ENCODE peak calls at places on chromosomes 4 and X, in seven cellular contexts. S, R, H, C, I, Q and Y are unnamed samples.

GRCh38 chr4:101527186-101527585 is 179.9 kb upstream of the PPP3CA start:
- DNase-seq in S (no peak), R (no peak), H (no peak), C (no peak), I (no peak), Q (peak; percentile 52), Y (peak; percentile 89)

GRCh38 chr4:145954924-145955339 is 16.3 kb upstream of the ZNF827 start:
- DNase-seq in S (no peak), R (no peak), H (no peak), C (peak; percentile 99), I (no peak), Q (no peak), Y (no peak)

GRCh38 chr4:153785830-153786721 is 2.8 kb downstream of the SFRP2 start:
- DNase-seq in S (peak; percentile 70), R (no peak), H (no peak), C (peak; percentile 53), I (no peak), Q (no peak), Y (no peak)

GRCh38 chr4:4672397-4672796 is 130.5 kb upstream of the STX18 start:
- DNase-seq in S (no peak), R (no peak), H (no peak), C (no peak), I (no peak), Q (no peak), Y (no peak)

GRCh38 chr4:77418333-77418732 is 187.3 kb upstream of the CXCL13 start:
- DNase-seq in S (no peak), R (no peak), H (no peak), C (peak; percentile 41), I (no peak), Q (no peak), Y (peak; percentile 24)

GRCh38 chrX:10199212-10199611 is 42.4 kb downstream of the CLCN4 start:
- DNase-seq in S (no peak), R (no peak), H (no peak), C (no peak), I (peak; percentile 39), Q (peak; percentile 21), Y (peak; percentile 2)

GRCh38 chr4:78688385-78688784 is 87.8 kb upstream of the BMP2K start:
- DNase-seq in S (no peak), R (no peak), H (no peak), C (peak; percentile 13), I (no peak), Q (no peak), Y (no peak)

GRCh38 chrX:22950278-22951266 is 49.2 kb upstream of the DDX53 start:
- DNase-seq in S (no peak), R (peak; percentile 34), H (no peak), C (peak; percentile 88), I (no peak), Q (no peak), Y (no peak)

GRCh38 chr4:78566834-78567501 is 15.4 kb downstream of the ANXA3 start:
- DNase-seq in S (no peak), R (no peak), H (no peak), C (peak; percentile 22), I (no peak), Q (no peak), Y (no peak)

GRCh38 chr4:40992472-40993298 is 221.7 kb downstream of the APBB2 start:
- DNase-seq in S (no peak), R (no peak), H (no peak), C (peak; percentile 38), I (no peak), Q (peak; percentile 36), Y (peak; percentile 22)

GRCh38 chr4:123398803-123399637 is 2.4 kb downstream of the SPRY1 start:
- DNase-seq in S (peak; percentile 79), R (no peak), H (peak; percentile 63), C (peak; percentile 57), I (peak; percentile 51), Q (peak; percentile 53), Y (peak; percentile 89)

GRCh38 chrX:103249805-103250204 is 5.2 kb downstream of the TCEAL8 start:
- DNase-seq in S (no peak), R (no peak), H (no peak), C (no peak), I (no peak), Q (no peak), Y (no peak)

GRCh38 chrX:20571611-20572010 is 304.9 kb upstream of the RPS6KA3 start:
- DNase-seq in S (peak; percentile 13), R (no peak), H (no peak), C (peak; percentile 37), I (no peak), Q (no peak), Y (no peak)

GRCh38 chr4:142817442-142817841 is 28.7 kb downstream of the INPP4B start:
- DNase-seq in S (peak; percentile 21), R (peak; percentile 87), H (no peak), C (peak; percentile 97), I (peak; percentile 15), Q (no peak), Y (peak; percentile 77)

GRCh38 chr4:84530871-84531270 is 31.8 kb upstream of the NKX6-1 start:
- DNase-seq in S (no peak), R (no peak), H (no peak), C (peak; percentile 80), I (no peak), Q (no peak), Y (no peak)

GRCh38 chr4:65559270-65559669 is 111.0 kb downstream of the EPHA5 start:
- DNase-seq in S (no peak), R (no peak), H (no peak), C (no peak), I (no peak), Q (no peak), Y (no peak)

GRCh38 chr4:865121-865465 is 39.2 kb upstream of the CPLX1 start:
- DNase-seq in S (no peak), R (no peak), H (no peak), C (no peak), I (no peak), Q (no peak), Y (no peak)

GRCh38 chrX:149461746-149462145 is 43.4 kb downstream of the IDS start:
- DNase-seq in S (no peak), R (no peak), H (no peak), C (no peak), I (no peak), Q (no peak), Y (no peak)

GRCh38 chrX:445727-446126 is 59.0 kb upstream of the PPP2R3B start:
- DNase-seq in S (no peak), R (no peak), H (no peak), C (no peak), I (no peak), Q (no peak), Y (no peak)

GRCh38 chr4:76690091-76690905 is 207.6 kb downstream of the SOWAHB start:
- DNase-seq in S (no peak), R (no peak), H (no peak), C (peak; percentile 36), I (no peak), Q (peak; percentile 32), Y (no peak)

GRCh38 chrX:107773206-107773605 is 2.4 kb downstream of the TSC22D3 start:
- DNase-seq in S (peak; percentile 70), R (no peak), H (no peak), C (no peak), I (no peak), Q (no peak), Y (no peak)

GRCh38 chrX:72644946-72645345 is 69.2 kb downstream of the PHKA1 start:
- DNase-seq in S (no peak), R (no peak), H (no peak), C (no peak), I (no peak), Q (no peak), Y (no peak)

DNA sequence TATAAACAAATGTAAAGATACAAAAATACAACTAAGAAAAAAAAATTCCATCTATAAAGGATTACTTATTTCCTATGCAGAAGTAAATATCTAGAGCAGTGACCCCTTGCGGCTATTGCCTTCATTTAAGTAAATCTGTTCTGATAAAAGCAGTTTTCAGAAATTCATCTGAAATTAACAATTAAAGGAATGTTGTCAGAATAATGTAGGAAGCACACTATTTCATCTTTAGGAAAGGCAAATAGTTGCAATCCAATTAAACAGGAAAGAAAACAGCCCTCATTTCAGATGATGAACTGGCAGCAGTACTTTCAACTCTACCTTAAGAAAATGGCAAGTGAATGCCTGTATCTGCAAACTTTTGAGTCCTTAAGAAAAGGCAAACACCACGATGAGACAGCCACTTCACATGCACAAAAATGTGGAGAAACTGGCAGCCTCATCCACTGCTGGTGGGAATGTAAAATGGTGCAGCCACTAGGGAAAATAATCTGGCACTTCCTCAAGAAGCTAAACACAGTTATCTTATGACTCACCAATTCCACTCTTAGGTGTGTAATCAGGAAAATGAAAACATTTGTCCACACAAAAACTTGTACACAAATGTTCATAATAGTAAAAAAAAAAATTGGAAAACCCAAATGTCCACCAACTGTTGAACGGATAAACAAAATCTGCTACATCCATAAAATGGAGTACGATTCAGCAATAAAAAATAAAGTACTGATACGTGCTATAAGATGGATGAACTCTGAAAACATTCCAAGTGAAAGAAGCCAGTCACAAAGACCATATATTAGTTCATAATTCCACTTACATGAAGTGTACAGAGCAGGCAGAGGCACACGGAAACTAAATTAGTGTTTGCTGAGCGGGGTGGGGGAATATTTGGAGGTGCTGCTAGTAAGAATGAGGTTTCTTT is 2.0 kb upstream of the THAP9 start:
- DNase-seq in S (no peak), R (peak; percentile 77), H (no peak), C (peak; percentile 64), I (no peak), Q (no peak), Y (peak; percentile 55)
- TF ChIP-seq CTCF in S (peak; percentile 44), R (peak; percentile 39), H (no peak), C (peak; percentile 71), I (no peak), Q (peak; percentile 26), Y (peak; percentile 74)

GRCh38 chr4:19791422-19792113 is 460.1 kb upstream of the SLIT2 start:
- DNase-seq in S (no peak), R (no peak), H (no peak), C (peak; percentile 52), I (no peak), Q (no peak), Y (no peak)
- TF ChIP-seq CTCF in S (no peak), R (no peak), H (no peak), C (peak; percentile 51), I (no peak), Q (no peak), Y (no peak)

GRCh38 chrX:119693032-119693995 is at the start of gene SEPTIN6:
- DNase-seq in S (peak; percentile 78), R (no peak), H (peak; percentile 69), C (peak; percentile 65), I (peak; percentile 68), Q (peak; percentile 72), Y (peak; percentile 90)
- TF ChIP-seq CTCF in S (no peak), R (peak; percentile 7), H (no peak), C (no peak), I (no peak), Q (no peak), Y (no peak)

GRCh38 chr4:147825451-147826287 is 93.8 kb downstream of the ARHGAP10 start:
- DNase-seq in S (no peak), R (no peak), H (no peak), C (peak; percentile 7), I (peak; percentile 43), Q (no peak), Y (no peak)

GRCh38 chr4:147823135-147823534 is 91.2 kb downstream of the ARHGAP10 start:
- DNase-seq in S (no peak), R (no peak), H (no peak), C (no peak), I (no peak), Q (no peak), Y (no peak)

GRCh38 chr4:147824884-147825283 is 93.0 kb downstream of the ARHGAP10 start:
- DNase-seq in S (no peak), R (no peak), H (no peak), C (no peak), I (no peak), Q (no peak), Y (no peak)

GRCh38 chr4:147826288-147826646 is 94.4 kb downstream of the ARHGAP10 start:
- DNase-seq in S (no peak), R (no peak), H (no peak), C (peak; percentile 5), I (no peak), Q (no peak), Y (no peak)

GRCh38 chr4:147824316-147824715 is 92.4 kb downstream of the ARHGAP10 start:
- DNase-seq in S (no peak), R (no peak), H (no peak), C (no peak), I (no peak), Q (no peak), Y (no peak)
- TF ChIP-seq CTCF in S (no peak), R (no peak), H (no peak), C (no peak), I (no peak), Q (no peak), Y (no peak)